ENCODE peak calls at places on chromosomes 6 and 20, in seven cellular contexts. A is T-helper 17 cell; O is AG09309; T is NCI-H187; H is activated CD4-positive, alpha-beta T cell treated with anti-CD3 and anti-CD28 coated beads, Interleukin-2, amount 50 U/mL, for 48 hours; G is HT-29; I is GOT3. D is an unnamed sample.

GRCh38 chr6:31532644-31533454 is 4.1 kb downstream of the MCCD1 start:
- DNase-seq in H (no peak), G (no peak), I (no peak), O (no peak), T (no peak), A (no peak), D (no peak)

GRCh38 chr6:18823782-18824386 is 436.7 kb downstream of the RNF144B start:
- DNase-seq in A (no peak), T (no peak), I (no peak), G (peak), O (no peak), H (peak), D (peak)

GRCh38 chr20:14580426-14581074 is 243.1 kb upstream of the FLRT3 start:
- DNase-seq in I (no peak), A (no peak), O (no peak), H (no peak), G (no peak), T (no peak), D (no peak)

GRCh38 chr6:169982461-169983386 is 231.3 kb downstream of the ERMARD start:
- DNase-seq in H (no peak), O (no peak), G (no peak), A (no peak), T (no peak), I (no peak), D (no peak)

GRCh38 chr6:140623498-140623897 is 1249.0 kb upstream of the CITED2 start:
- DNase-seq in O (peak), G (no peak), H (no peak), T (no peak), I (no peak), A (no peak), D (peak)

GRCh38 chr20:50303573-50304500 is 113.2 kb downstream of the CEBPB start:
- DNase-seq in G (peak), I (no peak), A (no peak), T (no peak), O (no peak), H (no peak), D (peak)

GRCh38 chr6:27297857-27298730 is 14.0 kb downstream of the POM121L2 start:
- DNase-seq in I (no peak), O (no peak), A (no peak), T (no peak), G (peak), H (peak), D (peak)

GRCh38 chr20:9081423-9081966 is 12.6 kb downstream of the PLCB4 start:
- DNase-seq in O (peak), H (no peak), G (no peak), I (no peak), T (no peak), A (no peak), D (no peak)

GRCh38 chr6:87929843-87930288 is 117.8 kb upstream of the SPACA1 start:
- DNase-seq in T (peak), G (peak), I (peak), A (peak), H (peak), O (peak), D (peak)

GRCh38 chr20:46293084-46293483 is 15.2 kb downstream of the CDH22 start:
- DNase-seq in G (peak), I (no peak), O (no peak), H (no peak), A (no peak), T (no peak), D (peak)

GRCh38 chr6:100617633-100618348 is 153.1 kb upstream of the SIM1 start:
- DNase-seq in G (no peak), H (no peak), O (peak), T (no peak), I (no peak), A (no peak), D (no peak)

GRCh38 chr6:12656841-12657435 is 59.6 kb upstream of the PHACTR1 start:
- DNase-seq in T (no peak), G (no peak), A (no peak), H (no peak), I (no peak), O (no peak), D (no peak)

GRCh38 chr6:152380993-152381898 is 255.9 kb downstream of the SYNE1 start:
- DNase-seq in I (peak), O (peak), T (no peak), H (no peak), A (no peak), G (peak), D (peak)

GRCh38 chr20:16821211-16822089 is 73.3 kb downstream of the OTOR start:
- DNase-seq in I (no peak), O (no peak), H (peak), T (no peak), G (peak), A (no peak), D (peak)

GRCh38 chr6:163435013-163435412 is 20.5 kb downstream of the QKI start:
- DNase-seq in A (no peak), I (no peak), T (no peak), O (no peak), H (no peak), G (no peak), D (no peak)

GRCh38 chr20:62142252-62143117 is 709 bp downstream of the PSMA7 start:
- DNase-seq in H (peak), O (no peak), G (peak), T (no peak), A (no peak), I (no peak), D (no peak)

GRCh38 chr6:155939253-155939652 is 483.6 kb upstream of the NOX3 start:
- DNase-seq in T (no peak), H (no peak), A (no peak), G (peak), I (no peak), O (no peak), D (no peak)

GRCh38 chr6:136989591-136990578 is 54.9 kb downstream of the IL20RA start:
- DNase-seq in A (no peak), O (no peak), I (no peak), G (peak), T (no peak), H (no peak), D (no peak)

GRCh38 chr6:51007237-51007636 is 188.6 kb downstream of the TFAP2B start:
- DNase-seq in G (no peak), H (no peak), O (no peak), A (no peak), T (no peak), I (no peak), D (no peak)

GRCh38 chr6:33927112-33927511 is 123.3 kb upstream of the MLN start:
- DNase-seq in H (no peak), G (no peak), A (no peak), T (no peak), O (no peak), I (no peak), D (no peak)

GRCh38 chr20:25222461-25223178 is 25.3 kb upstream of the PYGB start:
- DNase-seq in H (no peak), T (no peak), A (no peak), O (no peak), G (no peak), I (no peak), D (no peak)

GRCh38 chr6:108731229-108731565 is 117.0 kb upstream of the ARMC2 start:
- DNase-seq in H (no peak), A (no peak), G (no peak), I (no peak), T (no peak), O (no peak), D (no peak)

GRCh38 chr20:36465109-36466080 is 75.9 kb upstream of the MYL9 start:
- DNase-seq in G (no peak), H (peak), A (no peak), O (peak), T (no peak), I (peak), D (peak)

GRCh38 chr6:141552463-141552862 is 580.3 kb upstream of the GJE1 start:
- DNase-seq in I (no peak), G (peak), H (no peak), O (no peak), T (peak), A (no peak), D (peak)

GRCh38 chr6:46325561-46326525 is 155.1 kb upstream of the ENPP5 start:
- DNase-seq in I (no peak), G (no peak), T (peak), H (no peak), O (peak), A (no peak), D (peak)

GRCh38 chr20:6576721-6577120 is 190.8 kb upstream of the BMP2 start:
- DNase-seq in A (no peak), T (no peak), I (no peak), O (no peak), H (no peak), G (no peak), D (peak)

GRCh38 chr20:16761305-16761829 is 13.2 kb downstream of the OTOR start:
- DNase-seq in O (peak), I (no peak), H (peak), G (peak), T (no peak), A (no peak), D (peak)

GRCh38 chr6:20236899-20237600 is 24.8 kb upstream of the MBOAT1 start:
- DNase-seq in O (no peak), I (no peak), A (no peak), G (peak), H (no peak), T (no peak), D (no peak)

GRCh38 chr6:132872923-132873322 is 58.6 kb downstream of the RPS12 start:
- DNase-seq in O (no peak), H (no peak), I (no peak), T (no peak), A (no peak), G (no peak), D (no peak)

GRCh38 chr6:33692078-33692759 is 19.3 kb downstream of the UQCC2 start:
- DNase-seq in G (no peak), A (no peak), T (no peak), O (no peak), I (no peak), H (no peak), D (peak)

GRCh38 chr20:57222631-57222950 is 43.9 kb downstream of the BMP7 start:
- DNase-seq in T (no peak), G (no peak), I (no peak), O (no peak), H (no peak), A (no peak), D (no peak)

GRCh38 chr20:11705512-11705911 is 212.2 kb upstream of the BTBD3 start:
- DNase-seq in A (no peak), T (no peak), G (no peak), I (no peak), H (no peak), O (no peak), D (no peak)

GRCh38 chr6:160792711-160793110 is 90.7 kb downstream of the PLG start:
- DNase-seq in O (no peak), A (no peak), H (no peak), T (no peak), G (no peak), I (no peak), D (no peak)

GRCh38 chr6:80214436-80215022 is 108.1 kb downstream of the BCKDHB start:
- DNase-seq in A (no peak), I (no peak), T (no peak), G (peak), H (peak), O (peak), D (peak)

GRCh38 chr6:136174510-136174909 is 75.6 kb downstream of the MTFR2 start:
- DNase-seq in O (no peak), A (no peak), G (no peak), I (no peak), H (no peak), T (no peak), D (no peak)